ENCODE peak calls at places on chromosome 18, in four cellular contexts. W is transverse colon, V is Daoy, A is AG10803. E is an unnamed sample.
A peak's percentile ranks its signal among the peaks of the same experiment; 100 is the strongest.

GRCh38 chr18:23237524-23238151 is 102.4 kb downstream of the CABLES1 start:
- DNase-seq in A (peak; percentile 58), W (peak; percentile 61), V (peak; percentile 76), E (peak; percentile 82)

GRCh38 chr18:3498705-3499451 is 48.9 kb downstream of the TGIF1 start:
- DNase-seq in V (peak; percentile 21), A (peak; percentile 39), W (peak; percentile 28), E (no peak)

GRCh38 chr18:22434973-22435608 is 17.4 kb upstream of the CTAGE1 start:
- DNase-seq in W (no peak), V (peak; percentile 54), A (peak; percentile 74), E (peak; percentile 79)

GRCh38 chr18:47075098-47075883 is 39.9 kb upstream of the ELOA2 start:
- DNase-seq in W (peak; percentile 9), A (peak; percentile 9), V (peak; percentile 65), E (peak; percentile 54)

GRCh38 chr18:74832381-74832780 is 234.7 kb downstream of the ZNF407 start:
- DNase-seq in V (no peak), A (no peak), W (no peak), E (no peak)

GRCh38 chr18:34458371-34458770 is 233.7 kb upstream of the NOL4 start:
- DNase-seq in V (no peak), W (no peak), A (no peak), E (no peak)

GRCh38 chr18:22723221-22723620 is 209.9 kb upstream of the RBBP8 start:
- DNase-seq in V (no peak), A (no peak), W (no peak), E (no peak)

GRCh38 chr18:22551536-22552151 is 133.9 kb upstream of the CTAGE1 start:
- DNase-seq in W (no peak), V (peak; percentile 91), A (peak; percentile 91), E (peak; percentile 94)

GRCh38 chr18:37741012-37741586 is 175.5 kb upstream of the CELF4 start:
- DNase-seq in W (no peak), A (no peak), V (no peak), E (no peak)

GRCh38 chr18:26556573-26556972 is 8.2 kb upstream of the KCTD1 start:
- DNase-seq in V (no peak), W (no peak), A (peak; percentile 56), E (no peak)

GRCh38 chr18:49725809-49726514 is 87.4 kb downstream of the ACAA2 start:
- DNase-seq in A (peak; percentile 93), V (peak; percentile 94), W (peak; percentile 30), E (peak; percentile 81)

GRCh38 chr18:6482198-6482977 is 67.7 kb upstream of the L3MBTL4 start:
- DNase-seq in W (peak; percentile 41), A (peak; percentile 77), V (peak; percentile 78), E (no peak)

GRCh38 chr18:34867520-34867919 is 157.4 kb downstream of the DTNA start:
- DNase-seq in A (no peak), V (peak; percentile 5), W (no peak), E (peak; percentile 23)

GRCh38 chr18:23258566-23259265 is 123.4 kb downstream of the CABLES1 start:
- DNase-seq in V (no peak), A (no peak), W (no peak), E (no peak)

GRCh38 chr18:55522011-55522410 is 66.0 kb downstream of the TCF4 start:
- DNase-seq in W (peak; percentile 13), A (no peak), V (peak; percentile 34), E (peak; percentile 53)

GRCh38 chr18:59921384-59921891 is 21.6 kb downstream of the PMAIP1 start:
- DNase-seq in V (peak; percentile 40), W (no peak), A (peak; percentile 77), E (peak; percentile 79)

GRCh38 chr18:6881034-6881800 is 151.7 kb downstream of the ARHGAP28 start:
- DNase-seq in A (peak; percentile 84), V (no peak), W (no peak), E (no peak)

GRCh38 chr18:22337311-22337710 is 80.4 kb downstream of the CTAGE1 start:
- DNase-seq in V (no peak), W (no peak), A (peak; percentile 34), E (no peak)

GRCh38 chr18:72375628-72376027 is 168.5 kb downstream of the CBLN2 start:
- DNase-seq in V (peak; percentile 55), A (peak; percentile 25), W (no peak), E (peak; percentile 55)

GRCh38 chr18:55433688-55434087 is 154.3 kb downstream of the TCF4 start:
- DNase-seq in V (no peak), A (no peak), W (no peak), E (no peak)

GRCh38 chr18:77249583-77250500 is at the start of gene GALR1:
- DNase-seq in W (no peak), A (no peak), V (peak; percentile 8), E (no peak)

GRCh38 chr18:46832856-46833255 is 76.0 kb upstream of the ST8SIA5 start:
- DNase-seq in V (no peak), A (no peak), W (no peak), E (no peak)

GRCh38 chr18:59707306-59707705 is 10.1 kb upstream of the CCBE1 start:
- DNase-seq in A (no peak), W (no peak), V (no peak), E (no peak)

GRCh38 chr18:61635901-61636528 is 256.8 kb downstream of the RNF152 start:
- DNase-seq in V (peak; percentile 36), W (peak; percentile 86), A (peak; percentile 52), E (peak; percentile 57)

E was measured in RPMI7951.